ENCODE peak calls at places on chromosomes 12 and 14, in six cellular contexts. One of them, this sample, is unnamed.

GRCh38 chr12:91931110-91931509 is 214.5 kb downstream of the BTG1 start:
- DNase-seq in fibroblast of mammary gland: peak
- DNase-seq in OCI-LY7: no peak
- DNase-seq in activated CD4-positive, alpha-beta T cell treated with anti-CD3 and anti-CD28 coated beads, Interleukin-2, amount 10 ng/mL, durations not matched to agents 7 days and 5 days: no peak
- DNase-seq in M059J: no peak
- DNase-seq in AML-193: no peak
- DNase-seq in this sample: no peak

GRCh38 chr12:132456944-132457495 is 32.9 kb upstream of the FBRSL1 start:
- DNase-seq in M059J: no peak
- DNase-seq in AML-193: no peak
- DNase-seq in fibroblast of mammary gland: no peak
- DNase-seq in activated CD4-positive, alpha-beta T cell treated with anti-CD3 and anti-CD28 coated beads, Interleukin-2, amount 10 ng/mL, durations not matched to agents 7 days and 5 days: no peak
- DNase-seq in OCI-LY7: no peak
- DNase-seq in this sample: peak

GRCh38 chr12:95218852-95219171 is 1.2 kb downstream of the VEZT start:
- DNase-seq in M059J: peak
- DNase-seq in activated CD4-positive, alpha-beta T cell treated with anti-CD3 and anti-CD28 coated beads, Interleukin-2, amount 10 ng/mL, durations not matched to agents 7 days and 5 days: peak
- DNase-seq in OCI-LY7: peak
- DNase-seq in fibroblast of mammary gland: peak
- DNase-seq in AML-193: peak
- DNase-seq in this sample: peak

GRCh38 chr14:100717371-100717770 is 9.3 kb upstream of the DLK1 start:
- DNase-seq in OCI-LY7: no peak
- DNase-seq in fibroblast of mammary gland: no peak
- DNase-seq in M059J: no peak
- DNase-seq in AML-193: no peak
- DNase-seq in activated CD4-positive, alpha-beta T cell treated with anti-CD3 and anti-CD28 coated beads, Interleukin-2, amount 10 ng/mL, durations not matched to agents 7 days and 5 days: no peak
- DNase-seq in this sample: no peak

GRCh38 chr14:82621881-82622450 is 1088.3 kb upstream of the SEL1L start:
- DNase-seq in M059J: no peak
- DNase-seq in fibroblast of mammary gland: no peak
- DNase-seq in AML-193: no peak
- DNase-seq in OCI-LY7: no peak
- DNase-seq in activated CD4-positive, alpha-beta T cell treated with anti-CD3 and anti-CD28 coated beads, Interleukin-2, amount 10 ng/mL, durations not matched to agents 7 days and 5 days: no peak
- DNase-seq in this sample: no peak

GRCh38 chr12:113978080-113978479 is 12.0 kb upstream of the RBM19 start:
- DNase-seq in OCI-LY7: no peak
- DNase-seq in AML-193: no peak
- DNase-seq in M059J: no peak
- DNase-seq in fibroblast of mammary gland: no peak
- DNase-seq in activated CD4-positive, alpha-beta T cell treated with anti-CD3 and anti-CD28 coated beads, Interleukin-2, amount 10 ng/mL, durations not matched to agents 7 days and 5 days: no peak
- DNase-seq in this sample: no peak

GRCh38 chr12:101782544-101782855 is 43.2 kb upstream of the SYCP3 start:
- DNase-seq in activated CD4-positive, alpha-beta T cell treated with anti-CD3 and anti-CD28 coated beads, Interleukin-2, amount 10 ng/mL, durations not matched to agents 7 days and 5 days: no peak
- DNase-seq in M059J: peak
- DNase-seq in AML-193: no peak
- DNase-seq in fibroblast of mammary gland: no peak
- DNase-seq in OCI-LY7: no peak
- DNase-seq in this sample: no peak

GRCh38 chr12:74890237-74890599 is 319.4 kb downstream of the KCNC2 start:
- DNase-seq in activated CD4-positive, alpha-beta T cell treated with anti-CD3 and anti-CD28 coated beads, Interleukin-2, amount 10 ng/mL, durations not matched to agents 7 days and 5 days: no peak
- DNase-seq in M059J: peak
- DNase-seq in OCI-LY7: no peak
- DNase-seq in AML-193: no peak
- DNase-seq in fibroblast of mammary gland: peak
- DNase-seq in this sample: no peak

GRCh38 chr12:77152623-77153193 is 87.3 kb upstream of the E2F7 start:
- DNase-seq in activated CD4-positive, alpha-beta T cell treated with anti-CD3 and anti-CD28 coated beads, Interleukin-2, amount 10 ng/mL, durations not matched to agents 7 days and 5 days: no peak
- DNase-seq in M059J: peak
- DNase-seq in AML-193: no peak
- DNase-seq in OCI-LY7: no peak
- DNase-seq in fibroblast of mammary gland: peak
- DNase-seq in this sample: peak

GRCh38 chr14:74698894-74699293 is 14.0 kb downstream of the AREL1 start:
- DNase-seq in OCI-LY7: no peak
- DNase-seq in AML-193: no peak
- DNase-seq in fibroblast of mammary gland: no peak
- DNase-seq in M059J: no peak
- DNase-seq in activated CD4-positive, alpha-beta T cell treated with anti-CD3 and anti-CD28 coated beads, Interleukin-2, amount 10 ng/mL, durations not matched to agents 7 days and 5 days: no peak
- DNase-seq in this sample: no peak

GRCh38 chr12:95269892-95270291 is 52.3 kb downstream of the VEZT start:
- DNase-seq in OCI-LY7: no peak
- DNase-seq in M059J: no peak
- DNase-seq in activated CD4-positive, alpha-beta T cell treated with anti-CD3 and anti-CD28 coated beads, Interleukin-2, amount 10 ng/mL, durations not matched to agents 7 days and 5 days: no peak
- DNase-seq in fibroblast of mammary gland: no peak
- DNase-seq in AML-193: no peak
- DNase-seq in this sample: no peak

GRCh38 chr14:62667515-62667914 is 377.7 kb downstream of the KCNH5 start:
- DNase-seq in M059J: no peak
- DNase-seq in AML-193: no peak
- DNase-seq in OCI-LY7: no peak
- DNase-seq in activated CD4-positive, alpha-beta T cell treated with anti-CD3 and anti-CD28 coated beads, Interleukin-2, amount 10 ng/mL, durations not matched to agents 7 days and 5 days: no peak
- DNase-seq in fibroblast of mammary gland: no peak
- DNase-seq in this sample: no peak

GRCh38 chr14:77482422-77482821 is 16.2 kb downstream of the ISM2 start:
- DNase-seq in AML-193: no peak
- DNase-seq in M059J: no peak
- DNase-seq in fibroblast of mammary gland: no peak
- DNase-seq in OCI-LY7: no peak
- DNase-seq in activated CD4-positive, alpha-beta T cell treated with anti-CD3 and anti-CD28 coated beads, Interleukin-2, amount 10 ng/mL, durations not matched to agents 7 days and 5 days: no peak
- DNase-seq in this sample: no peak

GRCh38 chr12:104475269-104475668 is 18.5 kb downstream of the CHST11 start:
- DNase-seq in OCI-LY7: no peak
- DNase-seq in fibroblast of mammary gland: no peak
- DNase-seq in activated CD4-positive, alpha-beta T cell treated with anti-CD3 and anti-CD28 coated beads, Interleukin-2, amount 10 ng/mL, durations not matched to agents 7 days and 5 days: no peak
- DNase-seq in AML-193: no peak
- DNase-seq in M059J: no peak
- DNase-seq in this sample: no peak

GRCh38 chr14:57025456-57025855 is 215.2 kb upstream of the OTX2 start:
- DNase-seq in activated CD4-positive, alpha-beta T cell treated with anti-CD3 and anti-CD28 coated beads, Interleukin-2, amount 10 ng/mL, durations not matched to agents 7 days and 5 days: no peak
- DNase-seq in fibroblast of mammary gland: no peak
- DNase-seq in M059J: no peak
- DNase-seq in AML-193: no peak
- DNase-seq in OCI-LY7: no peak
- DNase-seq in this sample: no peak

GRCh38 chr12:126704609-126705008 is 1562.4 kb upstream of the TMEM132C start:
- DNase-seq in fibroblast of mammary gland: no peak
- DNase-seq in AML-193: no peak
- DNase-seq in OCI-LY7: no peak
- DNase-seq in activated CD4-positive, alpha-beta T cell treated with anti-CD3 and anti-CD28 coated beads, Interleukin-2, amount 10 ng/mL, durations not matched to agents 7 days and 5 days: no peak
- DNase-seq in M059J: no peak
- DNase-seq in this sample: no peak

GRCh38 chr12:17060260-17060659 is 454.3 kb upstream of the LMO3 start:
- DNase-seq in OCI-LY7: no peak
- DNase-seq in M059J: no peak
- DNase-seq in fibroblast of mammary gland: no peak
- DNase-seq in activated CD4-positive, alpha-beta T cell treated with anti-CD3 and anti-CD28 coated beads, Interleukin-2, amount 10 ng/mL, durations not matched to agents 7 days and 5 days: no peak
- DNase-seq in AML-193: no peak
- DNase-seq in this sample: no peak

GRCh38 chr14:29926228-29926627 is 1.4 kb downstream of the PRKD1 start:
- DNase-seq in activated CD4-positive, alpha-beta T cell treated with anti-CD3 and anti-CD28 coated beads, Interleukin-2, amount 10 ng/mL, durations not matched to agents 7 days and 5 days: no peak
- DNase-seq in M059J: no peak
- DNase-seq in OCI-LY7: no peak
- DNase-seq in fibroblast of mammary gland: no peak
- DNase-seq in AML-193: no peak
- DNase-seq in this sample: peak

GRCh38 chr14:24275524-24276139 is 4.2 kb upstream of the RABGGTA start:
- DNase-seq in activated CD4-positive, alpha-beta T cell treated with anti-CD3 and anti-CD28 coated beads, Interleukin-2, amount 10 ng/mL, durations not matched to agents 7 days and 5 days: no peak
- DNase-seq in OCI-LY7: peak
- DNase-seq in M059J: no peak
- DNase-seq in fibroblast of mammary gland: no peak
- DNase-seq in AML-193: no peak
- DNase-seq in this sample: no peak

GRCh38 chr14:26290007-26290530 is 307.8 kb downstream of the NOVA1 start:
- DNase-seq in fibroblast of mammary gland: peak
- DNase-seq in OCI-LY7: no peak
- DNase-seq in AML-193: no peak
- DNase-seq in M059J: peak
- DNase-seq in activated CD4-positive, alpha-beta T cell treated with anti-CD3 and anti-CD28 coated beads, Interleukin-2, amount 10 ng/mL, durations not matched to agents 7 days and 5 days: no peak
- DNase-seq in this sample: no peak

GRCh38 chr14:78399316-78399889 is 229.2 kb downstream of the NRXN3 start:
- DNase-seq in M059J: peak
- DNase-seq in fibroblast of mammary gland: peak
- DNase-seq in activated CD4-positive, alpha-beta T cell treated with anti-CD3 and anti-CD28 coated beads, Interleukin-2, amount 10 ng/mL, durations not matched to agents 7 days and 5 days: peak
- DNase-seq in OCI-LY7: peak
- DNase-seq in AML-193: no peak
- DNase-seq in this sample: peak

GRCh38 chr12:93943766-93944165 is 204.6 kb upstream of the PLXNC1 start:
- DNase-seq in M059J: peak
- DNase-seq in AML-193: no peak
- DNase-seq in activated CD4-positive, alpha-beta T cell treated with anti-CD3 and anti-CD28 coated beads, Interleukin-2, amount 10 ng/mL, durations not matched to agents 7 days and 5 days: no peak
- DNase-seq in OCI-LY7: no peak
- DNase-seq in fibroblast of mammary gland: peak
- DNase-seq in this sample: no peak

GRCh38 chr12:50246873-50247612 is 36.3 kb downstream of the LIMA1 start:
- DNase-seq in activated CD4-positive, alpha-beta T cell treated with anti-CD3 and anti-CD28 coated beads, Interleukin-2, amount 10 ng/mL, durations not matched to agents 7 days and 5 days: peak
- DNase-seq in M059J: peak
- DNase-seq in fibroblast of mammary gland: peak
- DNase-seq in AML-193: no peak
- DNase-seq in OCI-LY7: no peak
- DNase-seq in this sample: no peak

GRCh38 chr12:39095636-39096330 is 190.4 kb upstream of the CPNE8 start:
- DNase-seq in fibroblast of mammary gland: no peak
- DNase-seq in M059J: no peak
- DNase-seq in activated CD4-positive, alpha-beta T cell treated with anti-CD3 and anti-CD28 coated beads, Interleukin-2, amount 10 ng/mL, durations not matched to agents 7 days and 5 days: no peak
- DNase-seq in OCI-LY7: no peak
- DNase-seq in AML-193: no peak
- DNase-seq in this sample: no peak

GRCh38 chr12:120199025-120199424 is 1.9 kb downstream of the RPLP0 start:
- DNase-seq in fibroblast of mammary gland: no peak
- DNase-seq in OCI-LY7: no peak
- DNase-seq in AML-193: no peak
- DNase-seq in M059J: no peak
- DNase-seq in activated CD4-positive, alpha-beta T cell treated with anti-CD3 and anti-CD28 coated beads, Interleukin-2, amount 10 ng/mL, durations not matched to agents 7 days and 5 days: no peak
- DNase-seq in this sample: no peak

GRCh38 chr12:105444050-105444808 is 113.7 kb downstream of the C12orf75 start:
- DNase-seq in fibroblast of mammary gland: no peak
- DNase-seq in activated CD4-positive, alpha-beta T cell treated with anti-CD3 and anti-CD28 coated beads, Interleukin-2, amount 10 ng/mL, durations not matched to agents 7 days and 5 days: no peak
- DNase-seq in M059J: peak
- DNase-seq in OCI-LY7: no peak
- DNase-seq in AML-193: no peak
- DNase-seq in this sample: no peak

GRCh38 chr12:210277-211141 is 3.4 kb downstream of the SLC6A12 start:
- DNase-seq in OCI-LY7: no peak
- DNase-seq in M059J: no peak
- DNase-seq in activated CD4-positive, alpha-beta T cell treated with anti-CD3 and anti-CD28 coated beads, Interleukin-2, amount 10 ng/mL, durations not matched to agents 7 days and 5 days: no peak
- DNase-seq in fibroblast of mammary gland: no peak
- DNase-seq in AML-193: no peak
- DNase-seq in this sample: no peak

GRCh38 chr14:63510538-63510937 is 32.6 kb downstream of the PPP2R5E start:
- DNase-seq in fibroblast of mammary gland: no peak
- DNase-seq in OCI-LY7: no peak
- DNase-seq in activated CD4-positive, alpha-beta T cell treated with anti-CD3 and anti-CD28 coated beads, Interleukin-2, amount 10 ng/mL, durations not matched to agents 7 days and 5 days: peak
- DNase-seq in M059J: peak
- DNase-seq in AML-193: no peak
- DNase-seq in this sample: no peak

GRCh38 chr14:64502476-64503183 is 1.0 kb downstream of the ZBTB25 start:
- DNase-seq in fibroblast of mammary gland: peak
- DNase-seq in AML-193: no peak
- DNase-seq in OCI-LY7: peak
- DNase-seq in M059J: peak
- DNase-seq in activated CD4-positive, alpha-beta T cell treated with anti-CD3 and anti-CD28 coated beads, Interleukin-2, amount 10 ng/mL, durations not matched to agents 7 days and 5 days: peak
- DNase-seq in this sample: no peak

GRCh38 chr12:116547955-116548471 is 11.2 kb upstream of the MAP1LC3B2 start:
- DNase-seq in OCI-LY7: peak
- DNase-seq in AML-193: peak
- DNase-seq in M059J: no peak
- DNase-seq in activated CD4-positive, alpha-beta T cell treated with anti-CD3 and anti-CD28 coated beads, Interleukin-2, amount 10 ng/mL, durations not matched to agents 7 days and 5 days: no peak
- DNase-seq in fibroblast of mammary gland: peak
- DNase-seq in this sample: no peak

GRCh38 chr12:43237238-43237879 is 314.6 kb downstream of the ADAMTS20 start:
- DNase-seq in OCI-LY7: no peak
- DNase-seq in fibroblast of mammary gland: no peak
- DNase-seq in AML-193: no peak
- DNase-seq in M059J: no peak
- DNase-seq in activated CD4-positive, alpha-beta T cell treated with anti-CD3 and anti-CD28 coated beads, Interleukin-2, amount 10 ng/mL, durations not matched to agents 7 days and 5 days: no peak
- DNase-seq in this sample: no peak

GRCh38 chr12:95319694-95320331 is 102.2 kb downstream of the VEZT start:
- DNase-seq in OCI-LY7: no peak
- DNase-seq in M059J: peak
- DNase-seq in activated CD4-positive, alpha-beta T cell treated with anti-CD3 and anti-CD28 coated beads, Interleukin-2, amount 10 ng/mL, durations not matched to agents 7 days and 5 days: no peak
- DNase-seq in fibroblast of mammary gland: no peak
- DNase-seq in AML-193: no peak
- DNase-seq in this sample: no peak

GRCh38 chr12:119681139-119681538 is 13.2 kb downstream of the PRKAB1 start:
- DNase-seq in OCI-LY7: no peak
- DNase-seq in M059J: no peak
- DNase-seq in fibroblast of mammary gland: no peak
- DNase-seq in activated CD4-positive, alpha-beta T cell treated with anti-CD3 and anti-CD28 coated beads, Interleukin-2, amount 10 ng/mL, durations not matched to agents 7 days and 5 days: no peak
- DNase-seq in AML-193: no peak
- DNase-seq in this sample: no peak

GRCh38 chr12:94650143-94651056 is at the start of gene TMCC3:
- DNase-seq in activated CD4-positive, alpha-beta T cell treated with anti-CD3 and anti-CD28 coated beads, Interleukin-2, amount 10 ng/mL, durations not matched to agents 7 days and 5 days: no peak
- DNase-seq in OCI-LY7: no peak
- DNase-seq in fibroblast of mammary gland: peak
- DNase-seq in M059J: no peak
- DNase-seq in AML-193: no peak
- DNase-seq in this sample: peak

GRCh38 chr12:132429932-132430643 is 59.9 kb upstream of the FBRSL1 start:
- DNase-seq in AML-193: peak
- DNase-seq in OCI-LY7: peak
- DNase-seq in M059J: no peak
- DNase-seq in fibroblast of mammary gland: no peak
- DNase-seq in activated CD4-positive, alpha-beta T cell treated with anti-CD3 and anti-CD28 coated beads, Interleukin-2, amount 10 ng/mL, durations not matched to agents 7 days and 5 days: peak
- DNase-seq in this sample: peak

GRCh38 chr12:52675301-52675701 is 4.9 kb downstream of the KRT1 start:
- DNase-seq in activated CD4-positive, alpha-beta T cell treated with anti-CD3 and anti-CD28 coated beads, Interleukin-2, amount 10 ng/mL, durations not matched to agents 7 days and 5 days: no peak
- DNase-seq in OCI-LY7: no peak
- DNase-seq in AML-193: no peak
- DNase-seq in fibroblast of mammary gland: no peak
- DNase-seq in M059J: no peak
- DNase-seq in this sample: no peak